ENCODE peak calls at places on chromosomes 4 and X, in six cellular contexts. F is AG04450, H is cardiac muscle cell, Q is A673, X is testis, D is astrocyte of the spinal cord. P is an unnamed sample.

GRCh38 chr4:93710101-93710846 is 118.3 kb upstream of the ATOH1 start:
- DNase-seq in H (no peak), X (peak; percentile 42), F (no peak), Q (peak; percentile 29), D (no peak), P (no peak)

GRCh38 chr4:171532968-171533367 is 280.2 kb upstream of the GALNTL6 start:
- DNase-seq in X (no peak), H (no peak), F (no peak), Q (no peak), D (no peak), P (no peak)

GRCh38 chr4:17238633-17239032 is 273.3 kb downstream of the QDPR start:
- DNase-seq in H (no peak), X (no peak), F (no peak), D (no peak), Q (no peak), P (no peak)

GRCh38 chrX:103831803-103832544 is at the start of gene RAB9B:
- DNase-seq in H (peak; percentile 59), D (peak; percentile 10), X (peak; percentile 81), Q (peak; percentile 23), F (no peak), P (no peak)

GRCh38 chr4:168656055-168656660 is 159.3 kb downstream of the PALLD start:
- DNase-seq in Q (peak; percentile 67), H (peak; percentile 89), X (no peak), F (peak; percentile 56), D (peak; percentile 85), P (peak; percentile 92)

GRCh38 chr4:100054071-100054470 is 104.0 kb upstream of the H2AZ1 start:
- DNase-seq in X (no peak), H (no peak), Q (no peak), D (no peak), F (no peak), P (no peak)

GRCh38 chr4:153643406-153644016 is 40.6 kb upstream of the TLR2 start:
- DNase-seq in F (no peak), Q (peak; percentile 80), H (peak; percentile 51), X (no peak), D (peak; percentile 52), P (peak; percentile 54)

GRCh38 chrX:16573781-16574180 is 76.2 kb upstream of the S100G start:
- DNase-seq in H (peak; percentile 41), X (no peak), F (no peak), D (peak; percentile 55), Q (peak; percentile 5), P (peak; percentile 49)

GRCh38 chrX:41333744-41333993 is 293 bp upstream of the DDX3X start:
- DNase-seq in D (peak; percentile 95), H (peak; percentile 88), X (no peak), Q (peak; percentile 93), F (peak; percentile 66), P (peak; percentile 91)

GRCh38 chr4:53840643-53841042 is 223.8 kb downstream of the CHIC2 start:
- DNase-seq in D (no peak), X (no peak), F (no peak), H (peak; percentile 54), Q (no peak), P (peak; percentile 63)

GRCh38 chr4:99763635-99764101 is 53.0 kb upstream of the DAPP1 start:
- DNase-seq in H (peak; percentile 79), X (peak; percentile 28), Q (peak; percentile 58), F (peak; percentile 49), D (peak; percentile 95), P (peak; percentile 87)

GRCh38 chrX:119605398-119605738 is 856 bp downstream of the NKRF start:
- DNase-seq in X (peak; percentile 18), F (no peak), H (no peak), D (no peak), Q (peak; percentile 6), P (no peak)

GRCh38 chr4:124105212-124105611 is 607.3 kb downstream of the ANKRD50 start:
- DNase-seq in X (no peak), Q (no peak), D (no peak), F (no peak), H (peak; percentile 27), P (peak; percentile 28)

GRCh38 chr4:152687974-152688599 is 8.3 kb upstream of the TMEM154 start:
- DNase-seq in D (no peak), X (no peak), H (no peak), F (no peak), Q (no peak), P (no peak)

GRCh38 chr4:11428701-11429571 is at the start of gene HS3ST1:
- DNase-seq in D (peak; percentile 64), Q (no peak), H (peak; percentile 84), X (peak; percentile 81), F (no peak), P (peak; percentile 83)

GRCh38 chrX:7145454-7145853 is 2.1 kb upstream of the STS start:
- DNase-seq in Q (no peak), F (no peak), X (no peak), H (no peak), D (no peak), P (no peak)

GRCh38 chr4:111854494-111855087 is 290.7 kb upstream of the FAM241A start:
- DNase-seq in F (peak; percentile 1), X (peak; percentile 23), Q (peak; percentile 48), H (peak; percentile 51), D (peak; percentile 44), P (peak; percentile 59)

GRCh38 chr4:138290803-138291202 is 48.7 kb upstream of the SLC7A11 start:
- DNase-seq in Q (no peak), H (no peak), D (no peak), X (no peak), F (no peak), P (no peak)

GRCh38 chrX:1385251-1385794 is 6.6 kb downstream of the SLC25A6 start:
- DNase-seq in D (no peak), Q (no peak), X (peak; percentile 16), H (no peak), F (no peak), P (no peak)

GRCh38 chrX:112874140-112874539 is 33.5 kb upstream of the AMOT start:
- DNase-seq in X (no peak), H (peak; percentile 18), Q (peak; percentile 4), D (no peak), F (no peak), P (peak; percentile 11)
- TF ChIP-seq CTCF in X (no peak), H (peak; percentile 5), Q (no peak), D (peak; percentile 4), F (peak; percentile 13), P (peak; percentile 5)

GRCh38 chr4:2365054-2365912 is 53.2 kb downstream of the ZFYVE28 start:
- DNase-seq in X (peak; percentile 45), H (no peak), F (no peak), D (no peak), Q (no peak), P (no peak)

GRCh38 chr4:2363056-2363719 is 55.3 kb downstream of the ZFYVE28 start:
- DNase-seq in X (peak; percentile 96), F (no peak), Q (no peak), D (no peak), H (no peak), P (no peak)

GRCh38 chr4:2363951-2364653 is 54.3 kb downstream of the ZFYVE28 start:
- DNase-seq in X (no peak), H (no peak), D (no peak), Q (peak; percentile 17), F (no peak), P (no peak)

GRCh38 chr4:2365913-2366210 is 52.6 kb downstream of the ZFYVE28 start:
- DNase-seq in F (no peak), H (no peak), Q (no peak), D (no peak), X (no peak), P (no peak)

GRCh38 chr4:2364654-2365053 is 53.8 kb downstream of the ZFYVE28 start:
- DNase-seq in F (no peak), X (peak; percentile 49), Q (peak; percentile 56), D (peak; percentile 13), H (peak; percentile 69), P (peak; percentile 53)
- H3K4me3 ChIP-seq in F (peak overlapping the region; percentile 64), X (peak overlapping the region; percentile 60), Q (peak overlapping the region; percentile 49), D (peak overlapping the region; percentile 40), H (no peak overlapping the region), P (peak overlapping the region; percentile 52)

GRCh38 chr4:108166441-108167315 is 2.1 kb downstream of the LEF1 start:
- DNase-seq in H (no peak), Q (no peak), F (no peak), X (peak; percentile 22), D (peak; percentile 39), P (no peak)
- TF ChIP-seq CTCF in H (no peak), Q (no peak), F (no peak), X (no peak), D (peak; percentile 2), P (no peak)

GRCh38 chr4:42360158-42360557 is 37.1 kb upstream of the SHISA3 start:
- DNase-seq in H (no peak), D (no peak), F (no peak), Q (no peak), X (no peak), P (no peak)
- H3K4me3 ChIP-seq in H (no peak overlapping the region), D (no peak overlapping the region), F (no peak overlapping the region), Q (no peak overlapping the region), X (no peak overlapping the region), P (peak overlapping the region; percentile 39)

DNA sequence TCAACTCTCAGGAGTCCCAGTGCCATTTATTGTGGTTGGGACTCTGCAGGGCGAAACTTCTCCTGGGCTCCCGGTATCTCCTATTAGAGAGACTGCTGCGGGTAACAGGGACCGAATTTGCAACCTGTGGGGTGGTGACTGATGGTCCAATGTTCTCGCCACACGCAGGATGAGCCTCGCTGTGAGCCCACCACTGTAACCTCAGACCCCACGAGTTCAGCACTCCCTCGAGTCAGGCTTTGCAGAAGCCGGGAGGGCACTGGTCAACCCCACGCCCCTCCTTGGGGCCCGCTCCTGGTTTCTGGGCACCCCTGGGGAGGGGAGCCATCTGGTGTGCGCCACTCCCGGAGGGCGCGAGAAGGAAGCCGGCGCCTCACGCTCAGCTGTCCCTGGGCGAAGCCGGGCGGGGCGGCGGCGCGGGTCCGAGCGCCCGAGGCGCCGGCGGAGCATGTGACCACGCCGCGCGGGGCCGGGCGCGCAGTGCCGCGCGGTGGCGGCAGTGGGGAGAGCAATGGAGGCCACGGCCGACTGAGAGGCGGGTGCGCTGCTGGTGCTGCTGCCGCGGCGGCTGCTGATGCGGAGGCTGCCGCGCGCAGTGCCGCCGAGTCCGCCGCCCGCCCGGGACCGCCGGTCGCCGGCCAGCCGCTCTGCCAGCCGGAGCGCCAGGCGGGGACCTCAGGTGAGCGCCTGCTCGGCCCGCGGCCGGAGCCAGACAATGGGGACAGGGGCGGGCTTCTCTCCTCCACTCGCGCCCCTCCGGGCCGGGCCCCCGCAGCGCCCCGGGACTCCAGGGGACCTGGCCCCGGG is 100.1 kb downstream of the CEP135 start:
- DNase-seq in H (peak; percentile 77), Q (peak; percentile 64), D (peak; percentile 59), F (no peak), X (peak; percentile 66), P (peak; percentile 69)
- TF ChIP-seq CTCF in H (peak; percentile 37), Q (no peak), D (peak; percentile 45), F (peak; percentile 34), X (no peak), P (peak; percentile 23)

DNA sequence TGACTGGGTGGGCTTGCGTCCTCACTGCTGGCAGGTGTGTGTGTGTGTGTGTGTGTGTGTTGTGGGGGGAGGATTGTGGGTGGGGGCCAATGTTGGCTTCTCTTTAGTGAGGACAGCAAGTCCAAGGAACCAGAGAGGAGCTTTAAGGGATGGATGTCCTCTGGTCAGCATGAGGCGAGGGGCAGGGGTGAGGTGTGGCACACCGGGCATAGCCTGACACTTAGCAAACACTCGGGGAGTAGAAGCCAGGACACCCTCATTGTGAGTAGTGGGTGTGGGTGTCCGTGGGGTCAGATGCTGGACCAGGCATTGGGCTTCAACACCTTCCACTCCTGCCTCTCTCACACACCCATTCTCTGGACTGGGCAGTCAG is 2.8 kb downstream of the SORCS2 start:
- DNase-seq in D (no peak), F (no peak), H (no peak), Q (no peak), X (peak; percentile 8), P (no peak)
- H3K4me3 ChIP-seq in D (no peak overlapping the region), F (no peak overlapping the region), H (no peak overlapping the region), Q (no peak overlapping the region), X (no peak overlapping the region), P (no peak overlapping the region)

P was measured in fibroblast of pulmonary artery.